ENCODE peak calls at places on chromosome 3, in seven cellular contexts. E, T, G, V, F, X and L are unnamed samples. For H3K4me1 and H3K36me3, the result is how much of the 10 kb centered on the place peaks cover.

GRCh38 chr3:7695067-7695466 is 806.6 kb upstream of the LMCD1 start:
- DNase-seq in E (no peak), G (no peak), X (no peak), V (no peak), T (no peak), F (peak), L (no peak)

GRCh38 chr3:97711664-97712063 is 52.9 kb upstream of the ARL6 start:
- DNase-seq in X (no peak), F (no peak), E (no peak), V (no peak), G (no peak), T (no peak), L (no peak)

GRCh38 chr3:127699098-127699945 is 26.6 kb downstream of the ABTB1 start:
- DNase-seq in F (no peak), T (no peak), G (peak), E (no peak), V (no peak), X (no peak), L (no peak)

GRCh38 chr3:71725279-71725991 is at the start of gene EIF4E3:
- DNase-seq in X (peak), G (peak), F (peak), T (no peak), E (no peak), V (no peak), L (no peak)

GRCh38 chr3:173823911-173824460 is 426.4 kb downstream of the NLGN1 start:
- DNase-seq in V (peak), F (peak), X (no peak), E (no peak), G (no peak), T (no peak), L (no peak)

GRCh38 chr3:148158210-148158609 is 539.5 kb upstream of the AGTR1 start:
- DNase-seq in X (no peak), F (peak), E (no peak), V (peak), T (no peak), G (no peak), L (peak)

GRCh38 chr3:69484507-69485393 is 98.9 kb upstream of the FRMD4B start:
- DNase-seq in X (no peak), G (no peak), V (no peak), E (no peak), T (no peak), F (no peak), L (no peak)

GRCh38 chr3:36244728-36245127 is 135.6 kb upstream of the STAC start:
- DNase-seq in F (peak), X (no peak), V (no peak), E (no peak), G (no peak), T (no peak), L (no peak)

GRCh38 chr3:10356461-10356897 is 35.6 kb upstream of the SEC13 start:
- DNase-seq in G (no peak), F (no peak), X (no peak), E (no peak), T (peak), V (no peak), L (no peak)

GRCh38 chr3:192819001-192819569 is 91.7 kb upstream of the FGF12 start:
- DNase-seq in V (no peak), X (peak), T (no peak), G (no peak), F (peak), E (no peak), L (no peak)

GRCh38 chr3:14630404-14631100 is 21.0 kb upstream of the CCDC174 start:
- DNase-seq in X (no peak), E (no peak), F (no peak), V (no peak), T (no peak), G (no peak), L (no peak)

GRCh38 chr3:97009427-97010019 is 195.1 kb downstream of the EPHA6 start:
- DNase-seq in E (no peak), T (no peak), G (no peak), X (no peak), F (no peak), V (no peak), L (no peak)

GRCh38 chr3:58575986-58576652 is 1.1 kb downstream of the FAM107A start:
- DNase-seq in T (no peak), E (no peak), V (no peak), F (peak), G (no peak), X (no peak), L (no peak)

GRCh38 chr3:138003069-138003468 is 6.9 kb upstream of the CLDN18 start:
- DNase-seq in T (no peak), X (no peak), V (no peak), E (no peak), F (no peak), G (no peak), L (no peak)

GRCh38 chr3:125039041-125039896 is 16.5 kb downstream of the HEG1 start:
- DNase-seq in F (peak), E (no peak), T (no peak), V (peak), X (no peak), G (no peak), L (no peak)

GRCh38 chr3:48984648-48985047 is 5.4 kb upstream of the P4HTM start:
- DNase-seq in E (no peak), X (no peak), G (no peak), T (no peak), F (no peak), V (no peak), L (no peak)

GRCh38 chr3:160006282-160007163 is 17.9 kb downstream of the IL12A start:
- DNase-seq in T (peak), G (no peak), V (peak), E (no peak), F (peak), X (no peak), L (peak)

GRCh38 chr3:181417748-181418147 is 294.0 kb upstream of the SOX2 start:
- DNase-seq in E (no peak), G (no peak), T (no peak), F (no peak), V (no peak), X (no peak), L (no peak)

GRCh38 chr3:54366007-54366406 is 243.7 kb downstream of the CACNA2D3 start:
- DNase-seq in G (no peak), V (no peak), T (no peak), E (no peak), X (no peak), F (no peak), L (no peak)
- H3K4me1 ChIP-seq in G (under half), V (under half), T (under half), E (under half), X (under half), F (under half), L (under half)

GRCh38 chr3:47630810-47631209 is 52.1 kb upstream of the CSPG5 start:
- DNase-seq in F (no peak), T (no peak), V (no peak), X (no peak), E (no peak), G (no peak), L (no peak)
- H3K36me3 ChIP-seq in F (half or more), T (half or more), V (half or more), X (half or more), E (under half), G (half or more), L (under half)

GRCh38 chr3:32410367-32411246 is 19.0 kb downstream of the CMTM7 start:
- DNase-seq in T (no peak), X (no peak), G (no peak), F (no peak), E (no peak), V (no peak), L (no peak)
- H3K4me1 ChIP-seq in T (under half), X (under half), G (under half), F (under half), E (under half), V (under half), L (under half)

DNA sequence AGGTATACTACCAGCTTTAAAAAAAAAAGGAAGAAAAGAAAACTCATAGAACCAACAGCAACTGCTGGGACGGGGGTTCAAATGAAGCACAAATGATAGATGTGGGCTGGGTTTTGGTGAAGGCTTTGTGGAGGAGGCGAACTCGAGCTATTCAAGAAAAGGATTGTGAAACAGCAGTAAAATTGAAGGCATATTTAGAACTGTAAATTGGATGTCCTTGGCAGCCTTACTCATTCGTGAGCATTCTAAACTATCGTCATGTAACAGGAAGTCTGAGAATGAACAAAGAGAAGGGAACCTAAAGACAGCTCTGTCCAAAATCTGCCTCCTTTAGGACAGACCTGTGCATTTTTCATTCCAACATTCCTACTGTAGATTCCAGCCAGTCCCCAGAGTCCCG is 97.8 kb downstream of the LARS2 start:
- DNase-seq in V (peak), T (no peak), E (no peak), F (peak), G (no peak), X (no peak), L (no peak)
- H3K36me3 ChIP-seq in V (under half), T (half or more), E (under half), F (under half), G (under half), X (under half), L (under half)

GRCh38 chr3:17175187-17175839 is 290.6 kb downstream of the PLCL2 start:
- DNase-seq in E (no peak), X (no peak), F (peak), G (no peak), V (no peak), T (no peak), L (no peak)

GRCh38 chr3:17179381-17180205 is 294.8 kb downstream of the PLCL2 start:
- DNase-seq in E (no peak), V (peak), G (no peak), T (peak), X (peak), F (peak), L (no peak)

GRCh38 chr3:17181413-17181907 is 296.7 kb downstream of the PLCL2 start:
- DNase-seq in F (no peak), X (no peak), G (no peak), T (no peak), E (no peak), V (no peak), L (no peak)

GRCh38 chr3:17182158-17182557 is 297.4 kb downstream of the PLCL2 start:
- DNase-seq in V (no peak), E (no peak), F (peak), T (peak), X (no peak), G (no peak), L (no peak)

DNA sequence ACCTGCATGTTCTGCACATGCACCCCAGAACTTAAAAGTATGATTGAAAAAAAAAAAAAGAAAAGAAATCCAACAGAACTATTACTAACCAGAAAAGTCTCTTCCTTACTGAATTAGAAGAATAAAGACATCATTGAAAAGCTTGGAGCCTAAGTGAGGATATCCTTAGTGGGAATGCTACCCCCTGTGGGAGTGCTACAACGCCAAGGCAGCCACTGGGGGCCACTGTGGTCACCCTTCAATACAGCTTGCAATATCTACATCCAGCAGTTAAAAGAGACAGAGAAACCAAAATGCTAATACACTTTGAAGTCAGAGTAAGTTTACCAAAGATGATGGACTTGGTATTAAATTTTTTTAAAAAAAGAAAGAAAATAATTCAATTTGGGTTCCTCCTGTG is 292.0 kb downstream of the PLCL2 start:
- DNase-seq in E (no peak), V (no peak), T (no peak), X (no peak), F (peak), G (no peak), L (no peak)
- H3K4me1 ChIP-seq in E (under half), V (under half), T (under half), X (under half), F (under half), G (under half), L (under half)

GRCh38 chr3:183491923-183492848 is 63.3 kb downstream of the KLHL6 start:
- DNase-seq in F (no peak), V (no peak), G (no peak), E (no peak), X (no peak), T (no peak), L (no peak)
- H3K36me3 ChIP-seq in F (under half), V (under half), G (under half), E (under half), X (under half), T (half or more), L (under half)

GRCh38 chr3:158728851-158729250 is 3.4 kb downstream of the RARRES1 start:
- DNase-seq in V (no peak), E (no peak), F (no peak), X (no peak), T (no peak), G (no peak), L (no peak)
- H3K4me1 ChIP-seq in V (under half), E (half or more), F (under half), X (under half), T (under half), G (under half), L (under half)

GRCh38 chr3:154251610-154252009 is 72.7 kb downstream of the DHX36 start:
- DNase-seq in V (no peak), G (no peak), X (no peak), E (no peak), F (no peak), T (no peak), L (no peak)

GRCh38 chr3:154247806-154248480 is 76.3 kb downstream of the DHX36 start:
- DNase-seq in E (no peak), T (no peak), V (peak), F (no peak), G (no peak), X (no peak), L (no peak)

GRCh38 chr3:154252759-154253638 is 71.3 kb downstream of the DHX36 start:
- DNase-seq in E (peak), F (peak), V (peak), X (peak), G (peak), T (peak), L (peak)
- H3K36me3 ChIP-seq in E (under half), F (under half), V (under half), X (under half), G (under half), T (under half), L (under half)